ENCODE peak calls at places on chromosomes 6 and 20, in four cellular contexts. U, Z, C and O are unnamed samples.

GRCh38 chr20:8362457-8362856 is 230.4 kb downstream of the PLCB1 start:
- DNase-seq in Z (no peak), U (no peak), C (no peak), O (no peak)

GRCh38 chr20:1185316-1185741 is 548 bp upstream of the TMEM74B start:
- DNase-seq in U (peak; percentile 26), Z (no peak), C (no peak), O (no peak)

GRCh38 chr20:57175397-57176010 is 90.9 kb downstream of the BMP7 start:
- DNase-seq in C (no peak), U (no peak), Z (no peak), O (no peak)

GRCh38 chr20:47241345-47241781 is 115.1 kb downstream of the ZMYND8 start:
- DNase-seq in C (no peak), U (no peak), Z (no peak), O (no peak)

GRCh38 chr6:89580997-89581666 is 57.4 kb downstream of the LYRM2 start:
- DNase-seq in Z (no peak), U (no peak), C (no peak), O (no peak)

GRCh38 chr6:150403458-150404245 is 34.8 kb downstream of the IYD start:
- DNase-seq in U (no peak), C (no peak), Z (peak; percentile 68), O (no peak)

GRCh38 chr6:134060491-134061106 is 8.2 kb upstream of the SLC2A12 start:
- DNase-seq in U (no peak), Z (no peak), C (no peak), O (no peak)

GRCh38 chr6:53986165-53986720 is 125.0 kb upstream of the MLIP start:
- DNase-seq in U (peak; percentile 32), C (no peak), Z (peak; percentile 82), O (peak; percentile 6)

GRCh38 chr6:139126255-139126654 is 8.6 kb upstream of the HECA start:
- DNase-seq in C (no peak), Z (peak; percentile 60), U (no peak), O (no peak)

GRCh38 chr20:34639755-34640222 is 37.1 kb downstream of the PIGU start:
- DNase-seq in Z (no peak), U (no peak), C (no peak), O (peak; percentile 31)

GRCh38 chr6:25962368-25963127 is at the start of gene TRIM38:
- DNase-seq in U (no peak), Z (peak; percentile 90), C (no peak), O (no peak)

GRCh38 chr20:44901972-44902371 is 7.9 kb upstream of the PABPC1L start:
- DNase-seq in C (no peak), U (no peak), Z (no peak), O (no peak)

GRCh38 chr6:169247991-169248390 is 5.7 kb downstream of the THBS2 start:
- DNase-seq in C (no peak), Z (no peak), U (no peak), O (no peak)
- H3K4me3 ChIP-seq in C (no peak overlapping the region), Z (no peak overlapping the region), U (peak overlapping the region; percentile 71), O (no peak overlapping the region)

GRCh38 chr6:18820725-18821124 is 433.6 kb downstream of the RNF144B start:
- DNase-seq in C (no peak), U (no peak), Z (no peak), O (no peak)
- H3K9me3 ChIP-seq in C (peaks cover 41% of the 10 kb centered on the region), U (peaks cover 13% of the 10 kb centered on the region), Z (peaks cover 7% of the 10 kb centered on the region), O (peaks cover 5% of the 10 kb centered on the region)

GRCh38 chr6:90611996-90612690 is 25.3 kb upstream of the MAP3K7 start:
- DNase-seq in U (peak; percentile 29), C (no peak), Z (no peak), O (no peak)

GRCh38 chr6:90610671-90611542 is 24.0 kb upstream of the MAP3K7 start:
- DNase-seq in Z (no peak), C (peak; percentile 76), U (peak; percentile 46), O (peak; percentile 37)

GRCh38 chr6:90610291-90610670 is 23.4 kb upstream of the MAP3K7 start:
- DNase-seq in Z (no peak), C (no peak), U (peak; percentile 23), O (no peak)

GRCh38 chr6:90605749-90606344 is 19.0 kb upstream of the MAP3K7 start:
- DNase-seq in U (no peak), Z (no peak), C (no peak), O (no peak)

GRCh38 chr6:90611543-90611864 is 24.6 kb upstream of the MAP3K7 start:
- DNase-seq in C (no peak), U (peak; percentile 6), Z (no peak), O (no peak)
- H3K4me3 ChIP-seq in C (peak overlapping the region; percentile 38), U (peak overlapping the region; percentile 85), Z (no peak overlapping the region), O (peak overlapping the region; percentile 60)

GRCh38 chr6:165571068-165571682 is 91.9 kb downstream of the PDE10A start:
- DNase-seq in U (no peak), Z (no peak), C (no peak), O (no peak)
- H3K9me3 ChIP-seq in U (peaks cover 13% of the 10 kb centered on the region), Z (no peaks in the 10 kb centered on the region), C (no peaks in the 10 kb centered on the region), O (no peaks in the 10 kb centered on the region)

DNA sequence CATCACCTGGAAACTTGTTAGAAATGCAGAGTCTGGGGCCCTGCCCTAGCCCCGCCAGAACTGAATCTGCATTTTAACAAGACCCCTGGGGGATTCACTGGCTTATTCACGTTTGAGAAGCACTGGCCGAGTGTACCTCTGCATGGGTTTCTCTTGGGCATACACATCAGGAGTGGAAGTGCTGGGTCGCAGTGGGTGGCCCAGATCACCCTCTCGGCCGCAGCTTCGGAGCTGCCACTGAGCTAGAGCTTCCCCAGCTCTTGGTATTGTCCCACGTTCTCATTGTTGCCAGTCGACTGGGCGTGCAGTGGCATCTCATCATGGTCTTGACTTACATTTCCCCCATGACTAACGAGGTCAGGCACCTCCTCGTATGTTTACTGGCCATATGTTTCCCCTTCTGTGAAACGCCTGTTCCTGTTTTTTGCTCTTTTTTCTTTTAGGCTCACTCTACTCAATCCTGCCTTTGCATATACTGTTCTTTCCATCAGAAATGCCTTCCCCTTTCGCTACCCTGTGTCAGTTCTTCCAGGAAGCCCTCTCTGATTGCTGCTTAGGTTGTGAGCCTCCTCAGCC is 3.0 kb upstream of the DLGAP4 start:
- DNase-seq in U (no peak), Z (peak; percentile 2), C (no peak), O (no peak)
- H3K4me3 ChIP-seq in U (no peak overlapping the region), Z (no peak overlapping the region), C (no peak overlapping the region), O (no peak overlapping the region)

GRCh38 chr6:22545051-22545450 is 24.3 kb upstream of the HDGFL1 start:
- DNase-seq in C (no peak), Z (no peak), U (no peak), O (no peak)
- H3K9me3 ChIP-seq in C (no peaks in the 10 kb centered on the region), Z (peaks cover 4% of the 10 kb centered on the region), U (no peaks in the 10 kb centered on the region), O (no peaks in the 10 kb centered on the region)